ENCODE peak calls at places on chromosomes 13 and 19, in eight cellular contexts. J is left cardiac atrium; K is astrocyte of the spinal cord; N is stimulated activated naive CD8-positive, alpha-beta T cell treated with anti-CD3 and anti-CD28 coated beads, Interleukin-15, Interleukin-2, amounts not matched to agents 100 U/mL and 50 U/mL, for 24 hours; L is HEK293T; Z is mucosa of descending colon; Y is Kasumi-1; U is left kidney. R is an unnamed sample.

GRCh38 chr19:53881482-53882390 is at the start of gene PRKCG:
- DNase-seq in Y (peak; percentile 18), J (peak; percentile 36), U (peak; percentile 86), K (no peak), N (peak; percentile 65), Z (peak; percentile 72), L (no peak), R (no peak)

GRCh38 chr19:15251010-15251748 is 18.9 kb upstream of the EPHX3 start:
- DNase-seq in J (peak; percentile 66), K (peak; percentile 80), Z (no peak), N (no peak), Y (no peak), L (no peak), U (peak; percentile 51), R (no peak)

GRCh38 chr19:47445937-47446402 is 25.7 kb downstream of the SLC8A2 start:
- DNase-seq in K (no peak), Y (peak; percentile 48), Z (peak; percentile 76), L (peak; percentile 42), N (peak; percentile 47), U (peak; percentile 91), J (peak; percentile 54), R (no peak)

GRCh38 chr19:17333611-17334413 is 843 bp downstream of the ANO8 start:
- DNase-seq in U (no peak), J (no peak), Z (peak; percentile 76), Y (peak; percentile 63), L (no peak), K (peak; percentile 87), N (peak; percentile 81), R (no peak)

GRCh38 chr13:112234131-112234875 is 141.9 kb upstream of the SPACA7 start:
- DNase-seq in J (no peak), Y (no peak), K (no peak), Z (no peak), L (no peak), U (no peak), N (no peak), R (no peak)

GRCh38 chr13:99988469-99989375 is 7.1 kb downstream of the ZIC2 start:
- DNase-seq in K (peak; percentile 46), J (no peak), U (peak; percentile 31), N (no peak), L (no peak), Z (no peak), Y (no peak), R (no peak)

GRCh38 chr13:113404723-113405471 is 41.0 kb upstream of the GRTP1 start:
- DNase-seq in Z (no peak), J (no peak), L (no peak), U (peak; percentile 51), N (no peak), Y (no peak), K (no peak), R (no peak)

GRCh38 chr19:16406356-16406755 is 65.4 kb downstream of the EPS15L1 start:
- DNase-seq in U (no peak), J (no peak), K (no peak), Y (no peak), L (no peak), Z (no peak), N (no peak), R (no peak)

GRCh38 chr19:33558846-33559245 is 37.3 kb upstream of the PEPD start:
- DNase-seq in L (no peak), U (no peak), Y (no peak), N (no peak), K (no peak), Z (no peak), J (no peak), R (no peak)

GRCh38 chr13:110907951-110908898 is 6.6 kb downstream of the ANKRD10 start:
- DNase-seq in L (no peak), Y (no peak), Z (no peak), J (no peak), U (no peak), K (no peak), N (no peak), R (no peak)

GRCh38 chr13:112714772-112715569 is 25.1 kb downstream of the ATP11A start:
- DNase-seq in J (no peak), Y (no peak), K (no peak), U (no peak), N (no peak), Z (no peak), L (no peak), R (no peak)

GRCh38 chr13:37070956-37071355 is 11.5 kb upstream of the SUPT20H start:
- DNase-seq in U (no peak), Y (no peak), K (no peak), N (no peak), Z (no peak), L (no peak), J (no peak), R (no peak)

GRCh38 chr19:17305211-17305516 is 508 bp upstream of the MRPL34 start:
- DNase-seq in N (no peak), J (no peak), K (no peak), Z (no peak), L (no peak), Y (no peak), U (no peak), R (no peak)

GRCh38 chr13:98838776-98839175 is 86.3 kb upstream of the SLC15A1 start:
- DNase-seq in L (no peak), Z (no peak), U (no peak), J (no peak), Y (no peak), K (peak; percentile 48), N (no peak), R (no peak)

GRCh38 chr19:27780367-27781065 is 1432.4 kb downstream of the UQCRFS1 start:
- DNase-seq in N (no peak), K (no peak), J (no peak), Y (peak; percentile 49), U (no peak), L (no peak), Z (no peak), R (no peak)

GRCh38 chr13:77544365-77544764 is 8.9 kb downstream of the SCEL start:
- DNase-seq in Z (no peak), J (peak; percentile 75), Y (no peak), U (peak; percentile 38), L (no peak), N (no peak), K (peak; percentile 74), R (no peak)

GRCh38 chr19:35608250-35608649 is 4.3 kb upstream of the HAUS5 start:
- DNase-seq in Z (no peak), Y (peak; percentile 2), U (no peak), N (no peak), L (no peak), J (no peak), K (no peak), R (no peak)

GRCh38 chr19:2469102-2469914 is 6.6 kb upstream of the GADD45B start:
- DNase-seq in N (peak; percentile 55), U (peak; percentile 51), K (peak; percentile 81), L (no peak), J (peak; percentile 50), Z (no peak), Y (peak; percentile 16), R (no peak)

GRCh38 chr13:95301135-95301946 is at the start of gene ABCC4:
- DNase-seq in U (peak; percentile 88), K (peak; percentile 68), N (peak; percentile 73), L (peak; percentile 73), J (peak; percentile 75), Z (peak; percentile 84), Y (peak; percentile 76), R (peak; percentile 7)

GRCh38 chr19:5881543-5882299 is 11.4 kb upstream of the FUT5 start:
- DNase-seq in J (no peak), U (peak; percentile 86), Y (no peak), N (no peak), Z (no peak), L (no peak), K (no peak), R (no peak)

GRCh38 chr13:99237981-99238662 is 20.1 kb downstream of the GPR18 start:
- DNase-seq in L (no peak), N (peak; percentile 53), Y (no peak), K (no peak), J (no peak), U (peak; percentile 15), Z (no peak), R (no peak)

GRCh38 chr19:46529622-46530451 is 34.2 kb upstream of the PNMA8B start:
- DNase-seq in Z (peak; percentile 63), K (peak; percentile 57), Y (peak; percentile 62), J (peak; percentile 71), N (peak; percentile 79), U (peak; percentile 79), L (peak; percentile 77), R (peak; percentile 61)

GRCh38 chr19:10855879-10856522 is 7.8 kb downstream of the C19orf38 start:
- DNase-seq in U (no peak), N (peak; percentile 43), Y (peak; percentile 40), Z (no peak), K (no peak), L (no peak), J (no peak), R (no peak)

GRCh38 chr19:48695743-48696352 is at the start of gene FUT2:
- DNase-seq in N (no peak), U (peak; percentile 49), K (no peak), L (no peak), Z (peak; percentile 89), Y (no peak), J (no peak), R (no peak)

GRCh38 chr19:931860-932646 is 6.2 kb downstream of the ARID3A start:
- DNase-seq in N (no peak), K (no peak), Y (no peak), J (no peak), U (no peak), L (no peak), Z (no peak), R (no peak)

GRCh38 chr13:41577437-41577836 is 120.1 kb downstream of the RGCC start:
- DNase-seq in Y (no peak), J (no peak), L (no peak), N (no peak), K (no peak), U (no peak), Z (no peak), R (no peak)

GRCh38 chr13:91652389-91652788 is 254.0 kb downstream of the GPC5 start:
- DNase-seq in Z (no peak), Y (no peak), N (no peak), J (no peak), U (no peak), L (no peak), K (no peak), R (no peak)

GRCh38 chr13:53507741-53508140 is 479.1 kb downstream of the OLFM4 start:
- DNase-seq in Z (no peak), K (no peak), Y (no peak), N (no peak), U (peak; percentile 15), J (no peak), L (no peak), R (no peak)

GRCh38 chr13:88908896-88909535 is 1237.8 kb downstream of the SLITRK5 start:
- DNase-seq in Y (no peak), K (no peak), Z (no peak), U (peak; percentile 3), J (peak; percentile 19), L (no peak), N (no peak), R (no peak)

GRCh38 chr13:100334209-100334608 is 245.3 kb downstream of the PCCA start:
- DNase-seq in L (no peak), J (no peak), Y (no peak), Z (no peak), N (no peak), K (no peak), U (peak; percentile 50), R (no peak)

GRCh38 chr19:58558623-58559274 is 338 bp upstream of the UBE2M start:
- DNase-seq in Y (no peak), Z (peak; percentile 99), L (peak; percentile 94), N (peak; percentile 100), J (peak; percentile 99), K (peak; percentile 99), U (peak; percentile 100), R (no peak)

GRCh38 chr13:100594731-100595130 is 6.1 kb upstream of the GGACT start:
- DNase-seq in L (peak; percentile 13), Z (no peak), K (no peak), J (no peak), N (no peak), Y (no peak), U (no peak), R (no peak)